ENCODE peak calls at places on chromosomes 5 and 9, in ten cellular contexts. V is GM20000; P is ACHN; X is AG08395; E is AG09319; H is cardiac muscle cell; Q is HT1080; G is NCI-H1417 treated with DMSO at 0.1 percent for 48 hours; W is stimulated activated CD8-positive, alpha-beta memory T cell treated with anti-CD3 and anti-CD28 coated beads, Interleukin-15, amount 100 ng/mL, for 1 hour; R is NCI-H1092. S is an unnamed sample.

GRCh38 chr9:131733601-131734061 is 6.2 kb downstream of the RAPGEF1 start:
- DNase-seq in V (no peak), P (peak), X (peak), E (peak), H (no peak), Q (peak), G (no peak), W (no peak), R (no peak), S (peak)

GRCh38 chr5:173655196-173655797 is 38.8 kb upstream of the BOD1 start:
- DNase-seq in V (no peak), P (no peak), X (no peak), E (no peak), H (no peak), Q (no peak), G (no peak), W (no peak), R (no peak), S (no peak)

GRCh38 chr5:52674815-52675545 is 112.7 kb upstream of the ITGA1 start:
- DNase-seq in V (no peak), P (no peak), X (peak), E (peak), H (no peak), Q (peak), G (no peak), W (no peak), R (no peak), S (no peak)

GRCh38 chr9:124358617-124359016 is 56.6 kb downstream of the PSMB7 start:
- DNase-seq in V (no peak), P (no peak), X (no peak), E (no peak), H (no peak), Q (no peak), G (no peak), W (no peak), R (no peak), S (no peak)

GRCh38 chr9:116271307-116271706 is 117.7 kb downstream of the PAPPA start:
- DNase-seq in V (no peak), P (no peak), X (no peak), E (no peak), H (no peak), Q (peak), G (no peak), W (no peak), R (no peak), S (no peak)

GRCh38 chr5:123700624-123701023 is 188.6 kb downstream of the CSNK1G3 start:
- DNase-seq in V (no peak), P (peak), X (peak), E (peak), H (no peak), Q (peak), G (no peak), W (no peak), R (no peak), S (no peak)

GRCh38 chr9:38621434-38622082 is 1.2 kb upstream of the ANKRD18A start:
- DNase-seq in V (peak), P (peak), X (no peak), E (no peak), H (peak), Q (no peak), G (no peak), W (no peak), R (peak), S (peak)

GRCh38 chr5:171392585-171393159 is 5.0 kb downstream of the NPM1 start:
- DNase-seq in V (no peak), P (no peak), X (no peak), E (no peak), H (no peak), Q (no peak), G (no peak), W (no peak), R (no peak), S (no peak)

GRCh38 chr5:39570418-39571027 is 145.7 kb upstream of the DAB2 start:
- DNase-seq in V (peak), P (peak), X (peak), E (peak), H (peak), Q (peak), G (no peak), W (no peak), R (no peak), S (peak)

GRCh38 chr9:37732086-37732744 is 21.4 kb upstream of the TRMT10B start:
- DNase-seq in V (no peak), P (no peak), X (no peak), E (no peak), H (no peak), Q (no peak), G (no peak), W (no peak), R (peak), S (peak)

GRCh38 chr5:172502969-172503368 is 48.6 kb upstream of the SH3PXD2B start:
- DNase-seq in V (no peak), P (no peak), X (no peak), E (no peak), H (peak), Q (peak), G (no peak), W (no peak), R (no peak), S (no peak)

GRCh38 chr5:109533847-109534272 is 124.1 kb upstream of the PJA2 start:
- DNase-seq in V (no peak), P (no peak), X (no peak), E (no peak), H (no peak), Q (peak), G (no peak), W (no peak), R (no peak), S (peak)

GRCh38 chr9:27784999-27785713 is 211.9 kb upstream of the C9orf72 start:
- DNase-seq in V (no peak), P (no peak), X (no peak), E (no peak), H (no peak), Q (peak), G (no peak), W (no peak), R (no peak), S (no peak)

GRCh38 chr5:10590226-10591047 is 26.6 kb downstream of the ANKRD33B start:
- DNase-seq in V (no peak), P (peak), X (no peak), E (peak), H (no peak), Q (peak), G (no peak), W (no peak), R (no peak), S (peak)

GRCh38 chr9:135711411-135711810 is 9.4 kb downstream of the KCNT1 start:
- DNase-seq in V (no peak), P (no peak), X (no peak), E (no peak), H (no peak), Q (no peak), G (no peak), W (no peak), R (peak), S (peak)

GRCh38 chr5:53110156-53110555 is 599 bp upstream of the MOCS2 start:
- DNase-seq in V (no peak), P (no peak), X (no peak), E (no peak), H (no peak), Q (no peak), G (no peak), W (no peak), R (no peak), S (no peak)

GRCh38 chr9:72635197-72635596 is 113.8 kb downstream of the TMC1 start:
- DNase-seq in V (peak), P (no peak), X (no peak), E (no peak), H (no peak), Q (no peak), G (no peak), W (no peak), R (no peak), S (no peak)

GRCh38 chr5:132979367-132979935 is 16.0 kb upstream of the AFF4 start:
- DNase-seq in V (no peak), P (peak), X (peak), E (no peak), H (no peak), Q (peak), G (no peak), W (no peak), R (no peak), S (peak)

GRCh38 chr5:14269395-14269794 is 126.3 kb downstream of the TRIO start:
- DNase-seq in V (no peak), P (no peak), X (no peak), E (no peak), H (no peak), Q (no peak), G (peak), W (no peak), R (no peak), S (peak)

GRCh38 chr9:36031774-36032565 is 4.7 kb upstream of the RECK start:
- DNase-seq in V (no peak), P (no peak), X (peak), E (no peak), H (no peak), Q (no peak), G (no peak), W (no peak), R (no peak), S (no peak)

GRCh38 chr5:73619606-73620334 is 6.2 kb upstream of the ARHGEF28 start:
- DNase-seq in V (no peak), P (no peak), X (no peak), E (no peak), H (no peak), Q (no peak), G (peak), W (no peak), R (no peak), S (peak)

GRCh38 chr5:82334856-82335255 is 56.7 kb upstream of the RPS23 start:
- DNase-seq in V (no peak), P (no peak), X (peak), E (peak), H (peak), Q (peak), G (no peak), W (no peak), R (no peak), S (no peak)

S was measured in NCI-H69.